ENCODE peak calls at places on chromosomes 6 and 20, in four cellular contexts. One of them, this sample, is unnamed.

GRCh38 chr20:7742479-7742878 is 197.8 kb downstream of the HAO1 start:
- DNase-seq in HepG2: no peak
- DNase-seq in WTC11: no peak
- DNase-seq in K562: no peak
- DNase-seq in this sample: no peak

GRCh38 chr6:501891-502601 is 110.5 kb downstream of the IRF4 start:
- DNase-seq in HepG2: no peak
- DNase-seq in WTC11: no peak
- DNase-seq in K562: no peak
- DNase-seq in this sample: no peak

GRCh38 chr6:134299236-134299635 is 18.7 kb downstream of the SGK1 start:
- DNase-seq in HepG2: peak
- DNase-seq in WTC11: no peak
- DNase-seq in K562: no peak
- DNase-seq in this sample: no peak

GRCh38 chr20:53654932-53655674 is 61.5 kb upstream of the ZNF217 start:
- DNase-seq in HepG2: no peak
- DNase-seq in WTC11: no peak
- DNase-seq in K562: no peak
- DNase-seq in this sample: no peak

GRCh38 chr20:10594286-10594868 is 79.4 kb downstream of the JAG1 start:
- DNase-seq in HepG2: no peak
- DNase-seq in WTC11: no peak
- DNase-seq in K562: no peak
- DNase-seq in this sample: no peak

GRCh38 chr6:131381694-131382093 is 191.3 kb upstream of the ARG1 start:
- DNase-seq in HepG2: no peak
- DNase-seq in WTC11: no peak
- DNase-seq in K562: no peak
- DNase-seq in this sample: no peak

GRCh38 chr6:170058878-170059485 is 231.9 kb downstream of the DLL1 start:
- DNase-seq in HepG2: no peak
- DNase-seq in WTC11: no peak
- DNase-seq in K562: no peak
- DNase-seq in this sample: no peak

GRCh38 chr20:31604567-31605030 is 490 bp upstream of the ID1 start:
- DNase-seq in HepG2: peak
- DNase-seq in WTC11: no peak
- DNase-seq in K562: no peak
- DNase-seq in this sample: no peak

GRCh38 chr20:41169791-41170351 is 32.5 kb downstream of the PLCG1 start:
- DNase-seq in HepG2: no peak
- DNase-seq in WTC11: peak
- DNase-seq in K562: no peak
- DNase-seq in this sample: no peak

GRCh38 chr6:19024737-19025136 is 637.6 kb downstream of the RNF144B start:
- DNase-seq in HepG2: peak
- DNase-seq in WTC11: peak
- DNase-seq in K562: no peak
- DNase-seq in this sample: peak

GRCh38 chr6:80527552-80528052 is 421.1 kb downstream of the BCKDHB start:
- DNase-seq in HepG2: peak
- DNase-seq in WTC11: no peak
- DNase-seq in K562: no peak
- DNase-seq in this sample: no peak

GRCh38 chr6:38436726-38437465 is 202.8 kb downstream of the BTBD9 start:
- DNase-seq in HepG2: no peak
- DNase-seq in WTC11: no peak
- DNase-seq in K562: no peak
- DNase-seq in this sample: no peak

GRCh38 chr20:47810116-47810672 is 24.9 kb upstream of the SULF2 start:
- DNase-seq in HepG2: no peak
- DNase-seq in WTC11: peak
- DNase-seq in K562: no peak
- DNase-seq in this sample: no peak

GRCh38 chr6:106560966-106561740 is 68.1 kb downstream of the RTN4IP1 start:
- DNase-seq in HepG2: no peak
- DNase-seq in WTC11: no peak
- DNase-seq in K562: no peak
- DNase-seq in this sample: no peak

GRCh38 chr6:153334121-153334520 is 203.0 kb upstream of the RGS17 start:
- DNase-seq in HepG2: no peak
- DNase-seq in WTC11: no peak
- DNase-seq in K562: no peak
- DNase-seq in this sample: no peak

GRCh38 chr6:68233623-68234022 is 401.5 kb upstream of the ADGRB3 start:
- DNase-seq in HepG2: no peak
- DNase-seq in WTC11: no peak
- DNase-seq in K562: no peak
- DNase-seq in this sample: no peak

GRCh38 chr6:48061630-48062029 is 49.4 kb downstream of the PTCHD4 start:
- DNase-seq in HepG2: no peak
- DNase-seq in WTC11: no peak
- DNase-seq in K562: no peak
- DNase-seq in this sample: no peak

GRCh38 chr20:9330151-9330550 is 184.2 kb upstream of the LAMP5 start:
- DNase-seq in HepG2: no peak
- DNase-seq in WTC11: no peak
- DNase-seq in K562: no peak
- DNase-seq in this sample: no peak

GRCh38 chr6:167962717-167963116 is 34.8 kb upstream of the KIF25 start:
- DNase-seq in HepG2: no peak
- DNase-seq in WTC11: no peak
- DNase-seq in K562: no peak
- DNase-seq in this sample: no peak

GRCh38 chr6:149168968-149169367 is 148.5 kb upstream of the TAB2 start:
- DNase-seq in HepG2: no peak
- DNase-seq in WTC11: no peak
- DNase-seq in K562: no peak
- DNase-seq in this sample: no peak

GRCh38 chr6:136035378-136036070 is 184.0 kb downstream of the PDE7B start:
- DNase-seq in HepG2: no peak
- DNase-seq in WTC11: no peak
- DNase-seq in K562: no peak
- DNase-seq in this sample: no peak

GRCh38 chr6:166595949-166596348 is 9.5 kb upstream of the RAMACL start:
- DNase-seq in HepG2: no peak
- DNase-seq in WTC11: no peak
- DNase-seq in K562: no peak
- DNase-seq in this sample: no peak

GRCh38 chr6:142459267-142459666 is 157.5 kb downstream of the ADGRG6 start:
- DNase-seq in HepG2: no peak
- DNase-seq in WTC11: no peak
- DNase-seq in K562: no peak
- DNase-seq in this sample: no peak

GRCh38 chr6:1296079-1296478 is 15.8 kb upstream of the FOXQ1 start:
- DNase-seq in HepG2: no peak
- DNase-seq in WTC11: no peak
- DNase-seq in K562: no peak
- DNase-seq in this sample: no peak

GRCh38 chr20:43959079-43959919 is 44.6 kb downstream of the TOX2 start:
- DNase-seq in HepG2: peak
- DNase-seq in WTC11: no peak
- DNase-seq in K562: no peak
- DNase-seq in this sample: no peak

GRCh38 chr20:35742741-35743523 is 872 bp upstream of the RBM39 start:
- DNase-seq in HepG2: peak
- DNase-seq in WTC11: no peak
- DNase-seq in K562: no peak
- DNase-seq in this sample: no peak

GRCh38 chr20:8624046-8624445 is 444.8 kb upstream of the PLCB4 start:
- DNase-seq in HepG2: no peak
- DNase-seq in WTC11: no peak
- DNase-seq in K562: no peak
- DNase-seq in this sample: no peak

GRCh38 chr6:130105996-130106704 is 87.8 kb downstream of the L3MBTL3 start:
- DNase-seq in HepG2: no peak
- DNase-seq in WTC11: no peak
- DNase-seq in K562: no peak
- DNase-seq in this sample: no peak

GRCh38 chr6:90219168-90219985 is 77.3 kb downstream of the BACH2 start:
- DNase-seq in HepG2: no peak
- DNase-seq in WTC11: no peak
- DNase-seq in K562: no peak
- DNase-seq in this sample: peak

DNA sequence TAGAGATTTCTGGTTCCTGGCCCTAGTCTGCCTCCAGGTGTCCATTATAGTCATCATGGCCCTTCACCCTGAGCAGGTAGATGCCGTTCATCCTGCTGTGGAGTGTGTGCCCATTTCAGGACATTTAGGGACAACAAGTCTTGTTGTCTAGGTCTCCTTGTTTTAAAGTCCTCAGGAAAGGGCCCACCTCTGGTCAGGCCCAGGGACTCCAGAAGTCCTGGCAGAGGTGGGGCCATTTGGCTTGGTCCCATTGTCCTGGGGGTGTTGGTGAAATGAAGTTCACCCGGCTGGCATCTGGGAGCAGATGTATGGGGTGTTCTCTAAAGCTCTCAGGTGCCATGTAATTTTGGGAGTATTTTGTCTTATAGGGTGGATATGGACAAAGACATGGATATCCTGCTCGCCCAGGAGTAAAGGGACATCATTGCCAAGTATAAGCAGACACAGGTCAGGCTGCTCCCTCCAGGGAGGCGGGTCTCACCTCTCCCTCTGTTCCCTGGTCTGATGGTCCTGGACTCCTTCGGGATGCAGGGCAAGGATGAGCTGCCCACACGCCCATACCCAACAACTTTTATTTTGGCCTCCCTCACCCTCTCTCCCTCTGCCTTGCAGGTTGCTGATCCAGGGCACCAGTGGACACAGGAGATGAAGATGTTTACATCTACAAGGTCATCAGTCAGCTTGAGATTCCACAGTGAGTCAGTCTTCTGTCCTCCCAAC is 31.7 kb upstream of the MAS1L start:
- DNase-seq in HepG2: no peak
- DNase-seq in WTC11: no peak
- DNase-seq in K562: no peak
- DNase-seq in this sample: no peak
- TF ChIP-seq ELF4 in HepG2: no peak
- TF ChIP-seq ELF4 in WTC11: no peak
- TF ChIP-seq ELF4 in K562: no peak
- TF ChIP-seq ELF4 in this sample: no peak

GRCh38 chr6:151400473-151400872 is 9.1 kb upstream of the ZBTB2 start:
- DNase-seq in HepG2: no peak
- DNase-seq in WTC11: no peak
- DNase-seq in K562: no peak
- DNase-seq in this sample: no peak
- TF ChIP-seq ELF4 in HepG2: no peak
- TF ChIP-seq ELF4 in WTC11: no peak
- TF ChIP-seq ELF4 in K562: no peak
- TF ChIP-seq ELF4 in this sample: no peak

GRCh38 chr20:17664025-17664638 is 17.9 kb downstream of the RRBP1 start:
- DNase-seq in HepG2: no peak
- DNase-seq in WTC11: no peak
- DNase-seq in K562: no peak
- DNase-seq in this sample: no peak
- TF ChIP-seq ELF4 in HepG2: no peak
- TF ChIP-seq ELF4 in WTC11: no peak
- TF ChIP-seq ELF4 in K562: no peak
- TF ChIP-seq ELF4 in this sample: no peak

GRCh38 chr20:33791959-33792597 is 19.1 kb upstream of the CHMP4B start:
- DNase-seq in HepG2: peak
- DNase-seq in WTC11: peak
- DNase-seq in K562: peak
- DNase-seq in this sample: peak
- TF ChIP-seq ELF4 in HepG2: no peak
- TF ChIP-seq ELF4 in WTC11: no peak
- TF ChIP-seq ELF4 in K562: no peak
- TF ChIP-seq ELF4 in this sample: no peak

DNA sequence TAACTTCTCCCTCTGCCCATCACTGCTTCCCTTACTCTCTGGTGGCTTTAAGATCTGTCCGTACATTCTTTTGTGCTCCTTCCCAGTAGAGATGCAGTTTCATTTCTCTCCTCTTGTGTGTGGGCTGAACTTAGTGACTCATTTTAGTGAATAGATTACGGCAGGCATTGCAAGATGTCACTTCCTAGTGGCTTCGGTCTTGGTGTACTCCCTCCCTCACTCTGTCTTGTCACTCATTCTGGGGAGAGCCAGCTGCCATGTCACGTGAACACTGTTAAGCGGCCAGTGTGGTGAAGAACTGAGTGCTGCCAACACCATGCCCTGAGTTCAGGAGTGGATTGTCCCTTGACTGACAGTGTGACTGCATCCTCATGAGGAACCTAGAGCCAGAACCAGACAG is 115.9 kb downstream of the OTOR start:
- DNase-seq in HepG2: no peak
- DNase-seq in WTC11: no peak
- DNase-seq in K562: no peak
- DNase-seq in this sample: no peak
- TF ChIP-seq ELF4 in HepG2: no peak
- TF ChIP-seq ELF4 in WTC11: no peak
- TF ChIP-seq ELF4 in K562: no peak
- TF ChIP-seq ELF4 in this sample: no peak

GRCh38 chr6:121748850-121749249 is 313.4 kb downstream of the GJA1 start:
- DNase-seq in HepG2: no peak
- DNase-seq in WTC11: no peak
- DNase-seq in K562: no peak
- DNase-seq in this sample: no peak
- TF ChIP-seq ELF4 in HepG2: no peak
- TF ChIP-seq ELF4 in WTC11: no peak
- TF ChIP-seq ELF4 in K562: no peak
- TF ChIP-seq ELF4 in this sample: no peak

DNA sequence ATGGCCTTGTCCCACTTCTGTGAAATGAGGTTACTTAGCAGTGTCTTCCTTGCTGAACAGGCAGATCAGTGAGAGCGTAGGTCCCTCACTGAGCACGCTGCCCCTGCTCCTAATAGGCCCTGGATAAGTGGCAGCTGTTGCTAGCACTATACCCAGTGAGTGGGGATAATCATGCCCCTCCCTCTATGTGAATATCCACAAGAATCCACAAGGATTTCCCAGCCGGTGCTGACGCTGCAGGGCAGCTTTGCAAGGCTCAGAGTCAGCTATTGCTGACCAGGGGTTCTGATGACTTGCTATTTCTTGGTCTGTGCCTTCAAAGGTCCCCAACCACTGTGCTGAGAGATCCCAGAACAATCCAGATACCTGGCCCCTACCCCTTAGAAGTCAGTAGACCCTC is 86.7 kb upstream of the MRPS10 start:
- DNase-seq in HepG2: no peak
- DNase-seq in WTC11: no peak
- DNase-seq in K562: no peak
- DNase-seq in this sample: no peak
- TF ChIP-seq ELF4 in HepG2: no peak
- TF ChIP-seq ELF4 in WTC11: no peak
- TF ChIP-seq ELF4 in K562: no peak
- TF ChIP-seq ELF4 in this sample: no peak

GRCh38 chr6:3385660-3386151 is 71.1 kb downstream of the SLC22A23 start:
- DNase-seq in HepG2: no peak
- DNase-seq in WTC11: no peak
- DNase-seq in K562: no peak
- DNase-seq in this sample: no peak
- TF ChIP-seq ELF4 in HepG2: no peak
- TF ChIP-seq ELF4 in WTC11: no peak
- TF ChIP-seq ELF4 in K562: no peak
- TF ChIP-seq ELF4 in this sample: no peak